ENCODE peak calls at places on chromosome 3, in eight cellular contexts. W is D341Med; G is A673; M is stimulated activated CD8-positive, alpha-beta memory T cell treated with anti-CD3 and anti-CD28 coated beads, Interleukin-2, amount 100 ng/mL, for 48 hours; F is MCF 10A; C is right cardiac atrium; Q is stimulated activated CD4-positive, alpha-beta T cell treated with anti-CD3 and anti-CD28 coated beads, Interleukin-2, amount 100 ng/mL, for 24 hours; D is cardiac muscle cell. S is an unnamed sample.

GRCh38 chr3:34924961-34925360 is 714.4 kb upstream of the ARPP21 start:
- DNase-seq in W (no peak), G (no peak), M (no peak), F (no peak), C (no peak), Q (no peak), D (no peak), S (no peak)

GRCh38 chr3:150324261-150324660 is 83.8 kb upstream of the TSC22D2 start:
- DNase-seq in W (no peak), G (no peak), M (no peak), F (no peak), C (no peak), Q (no peak), D (no peak), S (no peak)

GRCh38 chr3:46960081-46960701 is 16.4 kb downstream of the CCDC12 start:
- DNase-seq in W (no peak), G (no peak), M (no peak), F (peak), C (no peak), Q (no peak), D (peak), S (peak)

GRCh38 chr3:16842710-16843270 is 42.0 kb upstream of the PLCL2 start:
- DNase-seq in W (no peak), G (no peak), M (no peak), F (no peak), C (no peak), Q (no peak), D (no peak), S (no peak)

GRCh38 chr3:25428003-25428861 is at the start of gene RARB:
- DNase-seq in W (peak), G (peak), M (no peak), F (peak), C (peak), Q (no peak), D (peak), S (no peak)

GRCh38 chr3:158731938-158732855 is at the start of gene RARRES1:
- DNase-seq in W (no peak), G (peak), M (peak), F (peak), C (peak), Q (peak), D (peak), S (peak)

GRCh38 chr3:54836876-54837275 is 91.0 kb downstream of the LRTM1 start:
- DNase-seq in W (no peak), G (no peak), M (no peak), F (no peak), C (no peak), Q (no peak), D (no peak), S (no peak)

GRCh38 chr3:150345021-150345538 is 63.0 kb upstream of the TSC22D2 start:
- DNase-seq in W (no peak), G (no peak), M (no peak), F (peak), C (no peak), Q (no peak), D (no peak), S (no peak)

GRCh38 chr3:184559336-184559735 is 2.2 kb upstream of the EPHB3 start:
- DNase-seq in W (no peak), G (no peak), M (no peak), F (no peak), C (no peak), Q (no peak), D (no peak), S (no peak)

GRCh38 chr3:58234516-58234931 is 3.1 kb upstream of the ABHD6 start:
- DNase-seq in W (no peak), G (peak), M (no peak), F (peak), C (no peak), Q (no peak), D (peak), S (no peak)

GRCh38 chr3:51360806-51361205 is 24.3 kb upstream of the MANF start:
- DNase-seq in W (no peak), G (no peak), M (no peak), F (no peak), C (no peak), Q (no peak), D (no peak), S (no peak)

GRCh38 chr3:45071075-45071474 is 45.0 kb downstream of the CLEC3B start:
- DNase-seq in W (no peak), G (no peak), M (no peak), F (no peak), C (no peak), Q (no peak), D (no peak), S (no peak)

GRCh38 chr3:143974877-143975238 is 3.2 kb downstream of the DIPK2A start:
- DNase-seq in W (no peak), G (no peak), M (no peak), F (peak), C (no peak), Q (no peak), D (no peak), S (no peak)

GRCh38 chr3:174862101-174862500 is 3.0 kb downstream of the NAALADL2 start:
- DNase-seq in W (peak), G (peak), M (no peak), F (peak), C (no peak), Q (no peak), D (no peak), S (no peak)

GRCh38 chr3:57958642-57959406 is 49.4 kb upstream of the FLNB start:
- DNase-seq in W (no peak), G (no peak), M (no peak), F (no peak), C (peak), Q (no peak), D (peak), S (no peak)

S was measured in stimulated activated naive B cell treated with anti-CD40 and anti-IgM and Interleukin-4, amounts not matched to agents 10 μg/mL and 1 μg/mL and 100 μg/mL, for 72 hours.